ENCODE peak calls at places on chromosomes 5 and 9, in six cellular contexts. F is SK-N-SH, N is endothelial cell of umbilical vein, C is thoracic aorta, K is EL, V is endothelial cell. L is an unnamed sample.

GRCh38 chr9:36949470-36949869 is 84.6 kb downstream of the PAX5 start:
- DNase-seq in F (no peak), N (no peak), C (no peak), K (no peak), V (no peak), L (no peak)

GRCh38 chr9:21317956-21318923 is 13.1 kb upstream of the IFNA5 start:
- DNase-seq in F (peak), N (peak), C (no peak), K (peak), V (peak), L (peak)

GRCh38 chr9:1875921-1876448 is 139.2 kb upstream of the SMARCA2 start:
- DNase-seq in F (no peak), N (no peak), C (no peak), K (peak), V (no peak), L (no peak)

GRCh38 chr5:151584057-151584937 is 6.8 kb downstream of the FAT2 start:
- DNase-seq in F (no peak), N (no peak), C (no peak), K (no peak), V (no peak), L (no peak)

GRCh38 chr9:71145179-71145578 is 23.8 kb upstream of the TRPM3 start:
- DNase-seq in F (no peak), N (peak), C (no peak), K (no peak), V (peak), L (no peak)

GRCh38 chr9:104927216-104927911 is 591 bp downstream of the ABCA1 start:
- DNase-seq in F (peak), N (peak), C (no peak), K (peak), V (peak), L (peak)

GRCh38 chr9:3241290-3241689 is 284.5 kb downstream of the RFX3 start:
- DNase-seq in F (no peak), N (no peak), C (no peak), K (no peak), V (no peak), L (peak)

GRCh38 chr5:68395844-68396523 is 180.4 kb downstream of the PIK3R1 start:
- DNase-seq in F (no peak), N (no peak), C (no peak), K (no peak), V (no peak), L (no peak)

GRCh38 chr9:130607640-130608420 is 28.5 kb downstream of the FUBP3 start:
- DNase-seq in F (no peak), N (no peak), C (no peak), K (peak), V (no peak), L (peak)

GRCh38 chr9:111232997-111233790 is 96.8 kb downstream of the OR2K2 start:
- DNase-seq in F (no peak), N (no peak), C (no peak), K (peak), V (no peak), L (peak)

GRCh38 chr9:128118472-128118857 is 9.1 kb downstream of the PTGES2 start:
- DNase-seq in F (no peak), N (no peak), C (no peak), K (no peak), V (no peak), L (no peak)

GRCh38 chr9:110142868-110143866 is 64.8 kb downstream of the C9orf152 start:
- DNase-seq in F (peak), N (peak), C (no peak), K (peak), V (no peak), L (no peak)

GRCh38 chr5:1789838-1790462 is 9.7 kb downstream of the MRPL36 start:
- DNase-seq in F (no peak), N (peak), C (no peak), K (peak), V (no peak), L (peak)

GRCh38 chr5:73591102-73591695 is 25.7 kb downstream of the UTP15 start:
- DNase-seq in F (peak), N (peak), C (peak), K (peak), V (peak), L (peak)

GRCh38 chr5:113059232-113059805 is 82.7 kb downstream of the DCP2 start:
- DNase-seq in F (peak), N (peak), C (no peak), K (peak), V (no peak), L (peak)